ENCODE peak calls at places on chromosomes 6 and 20, in eight cellular contexts. T is adrenal gland, E is globus pallidus, K is H9, F is WTC11, C is GM23248, S is H54, H is type B pancreatic cell. B is an unnamed sample.
A peak's percentile ranks its signal among the peaks of the same experiment; 100 is the strongest.

GRCh38 chr6:20658053-20658452 is 123.8 kb downstream of the CDKAL1 start:
- DNase-seq in T (no peak), E (no peak), K (no peak), F (no peak), C (no peak), S (no peak), H (no peak), B (no peak)

GRCh38 chr20:49215232-49215631 is 4.0 kb upstream of the DDX27 start:
- DNase-seq in T (no peak), E (no peak), K (no peak), F (no peak), C (no peak), S (no peak), H (no peak), B (no peak)

GRCh38 chr6:14730654-14731053 is 515.2 kb upstream of the JARID2 start:
- DNase-seq in T (no peak), E (no peak), K (no peak), F (no peak), C (no peak), S (no peak), H (no peak), B (no peak)

GRCh38 chr20:18702736-18703135 is 110.8 kb upstream of the SCP2D1 start:
- DNase-seq in T (no peak), E (no peak), K (no peak), F (no peak), C (peak; percentile 42), S (no peak), H (no peak), B (no peak)

GRCh38 chr20:1861347-1861987 is 33.7 kb upstream of the SIRPA start:
- DNase-seq in T (no peak), E (no peak), K (no peak), F (no peak), C (peak; percentile 88), S (no peak), H (no peak), B (no peak)

GRCh38 chr6:5175195-5175594 is 85.6 kb downstream of the LYRM4 start:
- DNase-seq in T (no peak), E (peak; percentile 38), K (peak; percentile 74), F (peak; percentile 77), C (peak; percentile 24), S (no peak), H (no peak), B (no peak)

GRCh38 chr6:21241231-21242130 is 352.1 kb upstream of the SOX4 start:
- DNase-seq in T (no peak), E (no peak), K (no peak), F (no peak), C (no peak), S (no peak), H (no peak), B (no peak)

GRCh38 chr6:152318278-152318677 is 318.9 kb downstream of the SYNE1 start:
- DNase-seq in T (no peak), E (no peak), K (no peak), F (no peak), C (peak; percentile 50), S (no peak), H (no peak), B (no peak)

GRCh38 chr20:4243071-4243470 is 227.7 kb upstream of the RNF24 start:
- DNase-seq in T (no peak), E (no peak), K (peak; percentile 82), F (peak; percentile 74), C (no peak), S (no peak), H (no peak), B (no peak)

GRCh38 chr6:6694825-6695710 is 106.5 kb downstream of the LY86 start:
- DNase-seq in T (no peak), E (no peak), K (peak; percentile 71), F (peak; percentile 63), C (peak; percentile 40), S (no peak), H (no peak), B (no peak)

GRCh38 chr6:148962854-148963515 is 216.2 kb downstream of the UST start:
- DNase-seq in T (no peak), E (no peak), K (no peak), F (no peak), C (no peak), S (no peak), H (no peak), B (no peak)

GRCh38 chr6:166599158-166599557 is 12.7 kb upstream of the RAMACL start:
- DNase-seq in T (no peak), E (no peak), K (no peak), F (no peak), C (no peak), S (no peak), H (no peak), B (no peak)

GRCh38 chr6:28866342-28867077 is 57.3 kb downstream of the TRIM27 start:
- DNase-seq in T (peak; percentile 45), E (peak; percentile 25), K (peak; percentile 85), F (peak; percentile 79), C (peak; percentile 53), S (no peak), H (peak; percentile 83), B (peak; percentile 80)

GRCh38 chr20:1473244-1473635 is 6.6 kb upstream of the NSFL1C start:
- DNase-seq in T (no peak), E (no peak), K (no peak), F (no peak), C (no peak), S (no peak), H (no peak), B (no peak)

GRCh38 chr6:42394881-42395620 is 56.7 kb downstream of the TRERF1 start:
- DNase-seq in T (no peak), E (peak; percentile 24), K (no peak), F (no peak), C (no peak), S (no peak), H (no peak), B (no peak)

GRCh38 chr20:8152183-8152582 is 20.1 kb downstream of the PLCB1 start:
- DNase-seq in T (peak; percentile 56), E (no peak), K (no peak), F (no peak), C (peak; percentile 75), S (no peak), H (no peak), B (no peak)

GRCh38 chr6:85360794-85361642 is 88.9 kb upstream of the NT5E start:
- DNase-seq in T (peak; percentile 38), E (no peak), K (no peak), F (no peak), C (peak; percentile 97), S (peak; percentile 48), H (no peak), B (no peak)

GRCh38 chr6:129875610-129876515 is 14.7 kb upstream of the TMEM244 start:
- DNase-seq in T (no peak), E (no peak), K (no peak), F (no peak), C (no peak), S (no peak), H (no peak), B (no peak)

GRCh38 chr6:112562348-112563220 is 215.5 kb downstream of the RFPL4B start:
- DNase-seq in T (no peak), E (peak; percentile 60), K (no peak), F (no peak), C (peak; percentile 26), S (no peak), H (no peak), B (no peak)

GRCh38 chr6:2245954-2246863 is 804 bp upstream of the GMDS start:
- DNase-seq in T (peak; percentile 65), E (peak; percentile 35), K (peak; percentile 70), F (peak; percentile 55), C (peak; percentile 64), S (peak; percentile 52), H (peak; percentile 69), B (no peak)

GRCh38 chr6:46276571-46277142 is 105.9 kb upstream of the ENPP5 start:
- DNase-seq in T (no peak), E (peak; percentile 74), K (no peak), F (no peak), C (no peak), S (no peak), H (no peak), B (no peak)

GRCh38 chr6:51339728-51340127 is 521.1 kb downstream of the TFAP2B start:
- DNase-seq in T (no peak), E (no peak), K (peak; percentile 29), F (no peak), C (no peak), S (no peak), H (no peak), B (no peak)

GRCh38 chr6:140032177-140032576 is 657.7 kb upstream of the CITED2 start:
- DNase-seq in T (no peak), E (no peak), K (no peak), F (no peak), C (peak; percentile 4), S (no peak), H (no peak), B (no peak)

GRCh38 chr6:143410859-143411270 is 39.6 kb downstream of the ADAT2 start:
- DNase-seq in T (no peak), E (no peak), K (no peak), F (no peak), C (peak; percentile 67), S (no peak), H (no peak), B (no peak)

GRCh38 chr20:62494537-62494936 is 18.7 kb upstream of the GATA5 start:
- DNase-seq in T (no peak), E (no peak), K (no peak), F (no peak), C (no peak), S (no peak), H (no peak), B (no peak)

GRCh38 chr6:105608711-105609374 is 206.0 kb upstream of the PREP start:
- DNase-seq in T (no peak), E (no peak), K (no peak), F (no peak), C (peak; percentile 94), S (no peak), H (no peak), B (no peak)

GRCh38 chr6:54646551-54647300 is 199.8 kb upstream of the FAM83B start:
- DNase-seq in T (no peak), E (no peak), K (no peak), F (no peak), C (no peak), S (no peak), H (no peak), B (no peak)

GRCh38 chr20:45092898-45093297 is 8.0 kb downstream of the KCNS1 start:
- DNase-seq in T (no peak), E (no peak), K (no peak), F (no peak), C (no peak), S (no peak), H (no peak), B (no peak)

GRCh38 chr6:33742092-33742491 is 4.6 kb downstream of the IP6K3 start:
- DNase-seq in T (no peak), E (no peak), K (no peak), F (no peak), C (peak; percentile 65), S (peak; percentile 24), H (no peak), B (no peak)

GRCh38 chr20:38725959-38726848 is 1.9 kb downstream of the SLC32A1 start:
- DNase-seq in T (no peak), E (no peak), K (peak; percentile 93), F (peak; percentile 94), C (no peak), S (no peak), H (no peak), B (peak; percentile 50)

GRCh38 chr6:170294813-170295518 is 4.1 kb upstream of the DLL1 start:
- DNase-seq in T (no peak), E (peak; percentile 51), K (no peak), F (no peak), C (no peak), S (no peak), H (no peak), B (no peak)